ENCODE peak calls at places on chromosomes 2 and 18, in five cellular contexts. S, U, L, C and Y are unnamed samples.

GRCh38 chr2:146931109-146931508 is 913.7 kb upstream of the ACVR2A start:
- DNase-seq in S (no peak), L (no peak), C (no peak), U (no peak), Y (no peak)

GRCh38 chr2:112541315-112542122 is 746 bp upstream of the POLR1B start:
- DNase-seq in L (peak; percentile 89), C (peak; percentile 40), S (peak; percentile 67), U (no peak), Y (peak; percentile 29)

GRCh38 chr2:94872088-94872618 is 923 bp downstream of the TEKT4 start:
- DNase-seq in U (no peak), S (no peak), C (no peak), L (peak; percentile 62), Y (no peak)

GRCh38 chr2:109670556-109671411 is 56.6 kb downstream of the SOWAHC start:
- DNase-seq in C (no peak), S (no peak), L (no peak), U (no peak), Y (no peak)

GRCh38 chr2:45285791-45286390 is 276.6 kb upstream of the SIX2 start:
- DNase-seq in U (no peak), S (no peak), C (no peak), L (no peak), Y (no peak)

GRCh38 chr2:74532222-74532621 is 2.5 kb downstream of the HTRA2 start:
- DNase-seq in C (no peak), S (no peak), U (peak; percentile 56), L (no peak), Y (no peak)

GRCh38 chr2:120847700-120848321 is 112.1 kb downstream of the GLI2 start:
- DNase-seq in U (no peak), C (no peak), L (peak; percentile 48), S (no peak), Y (no peak)

GRCh38 chr2:113218283-113219091 is 44.7 kb downstream of the PSD4 start:
- DNase-seq in C (peak; percentile 84), S (peak; percentile 58), U (no peak), L (peak; percentile 85), Y (no peak)

GRCh38 chr2:26942543-26943295 is 27.7 kb upstream of the MAPRE3 start:
- DNase-seq in C (peak; percentile 47), S (peak; percentile 60), L (peak; percentile 80), U (peak; percentile 56), Y (no peak)

GRCh38 chr2:207513577-207514257 is 16.0 kb upstream of the CREB1 start:
- DNase-seq in U (no peak), S (no peak), C (no peak), L (no peak), Y (no peak)

GRCh38 chr2:172084734-172085459 is 410 bp upstream of the DLX1 start:
- DNase-seq in S (peak; percentile 82), C (no peak), L (no peak), U (no peak), Y (no peak)

GRCh38 chr2:217399288-217399687 is 539.4 kb upstream of the TNP1 start:
- DNase-seq in U (no peak), S (no peak), L (no peak), C (no peak), Y (no peak)
- H3K27ac ChIP-seq in U (no peak overlapping the region), S (no peak overlapping the region), L (no peak overlapping the region), C (no peak overlapping the region), Y (no peak overlapping the region)

DNA sequence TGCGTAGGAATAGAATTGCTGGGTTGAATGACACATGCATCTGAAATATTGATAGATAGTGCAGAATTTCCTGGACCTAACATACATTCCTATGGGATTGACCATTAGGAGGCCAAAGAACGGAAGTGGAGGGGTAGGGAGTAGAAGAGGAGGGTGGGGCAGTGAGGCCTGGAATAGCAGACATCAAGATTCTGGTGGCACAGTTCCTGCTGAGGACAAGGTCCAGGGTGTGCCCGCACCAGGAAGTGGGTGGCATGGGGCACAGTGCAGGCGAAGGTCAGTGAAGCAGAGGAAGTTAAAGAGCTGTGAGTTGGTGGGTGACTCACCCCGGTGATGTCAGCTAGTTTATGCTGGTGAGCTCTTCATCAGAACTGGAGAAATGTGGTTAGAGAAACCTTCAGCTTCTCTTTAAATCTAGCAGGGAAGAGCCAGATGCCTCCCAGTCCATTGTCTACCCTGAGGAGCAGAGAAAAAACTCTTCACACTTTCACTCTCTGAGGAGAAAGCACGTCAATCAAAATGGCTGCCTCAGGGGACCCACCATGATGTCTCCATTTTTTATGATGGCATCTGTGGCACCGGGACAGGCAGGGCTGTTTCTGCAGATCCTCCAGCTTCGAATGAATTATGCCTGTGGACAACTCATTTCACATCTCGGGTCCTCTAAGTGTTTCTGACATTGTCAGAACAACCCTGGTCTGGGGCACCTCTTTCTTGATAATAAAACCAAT is 55.9 kb upstream of the CTLA4 start:
- DNase-seq in S (peak; percentile 75), L (peak; percentile 88), C (no peak), U (peak; percentile 39), Y (peak; percentile 64)
- H3K4me1 ChIP-seq in S (peaks cover 24% of the 10 kb centered on the region), L (peaks cover 28% of the 10 kb centered on the region), C (no peaks in the 10 kb centered on the region), U (peaks cover 71% of the 10 kb centered on the region), Y (peaks cover 26% of the 10 kb centered on the region)

GRCh38 chr2:206232287-206233035 is 42.0 kb upstream of the ZDBF2 start:
- DNase-seq in L (no peak), S (no peak), C (no peak), U (no peak), Y (no peak)

GRCh38 chr2:206229642-206230041 is 44.8 kb upstream of the ZDBF2 start:
- DNase-seq in S (no peak), C (no peak), U (no peak), L (no peak), Y (no peak)

GRCh38 chr2:206230060-206230890 is 44.2 kb upstream of the ZDBF2 start:
- DNase-seq in L (no peak), S (no peak), U (no peak), C (no peak), Y (no peak)

GRCh38 chr2:206231669-206232286 is 42.7 kb upstream of the ZDBF2 start:
- DNase-seq in L (no peak), S (no peak), C (no peak), U (no peak), Y (no peak)
- H3K27ac ChIP-seq in L (no peak overlapping the region), S (no peak overlapping the region), C (no peak overlapping the region), U (no peak overlapping the region), Y (no peak overlapping the region)

GRCh38 chr2:181313845-181314244 is 143.3 kb upstream of the ITGA4 start:
- DNase-seq in U (no peak), S (no peak), L (no peak), C (no peak), Y (no peak)

GRCh38 chr2:181320638-181321037 is 136.5 kb upstream of the ITGA4 start:
- DNase-seq in S (no peak), C (no peak), L (no peak), U (no peak), Y (no peak)

GRCh38 chr2:181318504-181319280 is 138.5 kb upstream of the ITGA4 start:
- DNase-seq in U (no peak), C (no peak), L (no peak), S (no peak), Y (no peak)

GRCh38 chr2:181319291-181319690 is 137.9 kb upstream of the ITGA4 start:
- DNase-seq in U (no peak), S (no peak), C (no peak), L (no peak), Y (no peak)

DNA sequence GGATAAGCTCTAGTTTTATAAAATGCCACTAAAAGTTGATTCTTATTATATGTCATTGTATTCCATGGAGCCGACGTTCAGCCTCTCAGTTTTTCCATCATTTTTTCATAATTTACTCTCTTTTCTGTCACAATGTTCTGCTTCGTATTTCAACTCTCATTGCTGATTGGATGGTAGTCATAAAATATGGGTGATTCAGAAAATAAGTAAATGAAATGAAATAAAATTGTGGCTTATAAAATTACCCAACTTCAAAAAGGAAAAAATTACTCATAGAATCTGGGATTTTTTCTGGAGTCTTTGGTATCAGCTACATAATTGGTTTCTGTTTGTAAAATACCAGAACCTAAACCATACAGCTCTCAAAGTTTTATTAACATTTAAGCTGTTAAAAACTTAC is 139.7 kb upstream of the ITGA4 start:
- DNase-seq in U (no peak), C (no peak), S (no peak), L (no peak), Y (no peak)
- H3K4me1 ChIP-seq in U (peaks cover 29% of the 10 kb centered on the region), C (no peaks in the 10 kb centered on the region), S (no peaks in the 10 kb centered on the region), L (no peaks in the 10 kb centered on the region), Y (no peaks in the 10 kb centered on the region)

GRCh38 chr2:237980751-237981150 is 13.9 kb downstream of the UBE2F start:
- DNase-seq in S (no peak), L (no peak), U (no peak), C (no peak), Y (no peak)
- H3K27ac ChIP-seq in S (no peak overlapping the region), L (no peak overlapping the region), U (no peak overlapping the region), C (no peak overlapping the region), Y (no peak overlapping the region)

DNA sequence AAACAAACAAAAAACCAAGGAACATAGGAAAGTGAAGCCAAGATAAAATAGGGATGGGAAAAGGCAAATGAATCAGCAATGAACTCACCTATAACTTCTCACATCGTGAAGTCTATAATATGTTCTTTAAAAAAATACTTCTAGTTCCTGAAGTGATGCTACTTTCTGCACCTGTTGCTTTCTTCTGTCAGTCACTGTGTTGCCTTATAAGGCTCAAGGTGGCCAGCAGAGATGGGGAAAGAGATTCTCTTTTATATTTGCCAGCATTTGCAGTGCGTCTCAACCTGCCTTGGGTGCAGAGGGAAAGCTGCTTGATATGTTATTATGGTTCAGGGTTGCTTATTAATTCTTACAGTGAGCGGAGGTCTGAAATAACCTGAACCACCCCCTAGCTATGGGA is 14.0 kb downstream of the QPCT start:
- DNase-seq in C (no peak), S (no peak), L (no peak), U (no peak), Y (no peak)
- H3K4me1 ChIP-seq in C (no peaks in the 10 kb centered on the region), S (peaks cover 8% of the 10 kb centered on the region), L (no peaks in the 10 kb centered on the region), U (no peaks in the 10 kb centered on the region), Y (no peaks in the 10 kb centered on the region)

GRCh38 chr2:237501892-237502513 is 15.0 kb downstream of the MLPH start:
- DNase-seq in C (no peak), S (no peak), U (no peak), L (peak; percentile 67), Y (no peak)
- H3K27ac ChIP-seq in C (no peak overlapping the region), S (no peak overlapping the region), U (no peak overlapping the region), L (peak overlapping the region; percentile 55), Y (peak overlapping the region; percentile 26)

DNA sequence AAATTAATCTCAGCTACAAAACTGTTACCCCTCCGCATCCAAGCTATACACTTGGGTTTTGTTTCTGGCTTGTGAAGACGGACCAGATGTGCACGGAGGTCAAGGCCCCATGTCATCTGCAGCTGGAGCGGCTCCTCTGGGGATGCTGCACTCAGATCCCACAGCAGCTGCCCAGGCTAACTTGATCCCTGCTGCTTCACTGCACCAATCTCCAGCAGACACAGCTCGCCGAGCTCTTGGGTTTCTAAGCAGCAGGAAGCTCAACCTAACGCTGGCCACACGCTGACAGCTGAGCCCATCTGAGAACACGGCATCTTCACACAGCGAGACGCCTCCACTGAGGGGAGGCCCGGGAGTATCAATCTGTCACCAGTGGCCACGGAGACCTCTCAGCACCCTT is 67.4 kb downstream of the EMILIN2 start:
- DNase-seq in C (peak; percentile 14), S (peak; percentile 31), L (no peak), U (no peak), Y (no peak)
- H3K4me1 ChIP-seq in C (no peaks in the 10 kb centered on the region), S (no peaks in the 10 kb centered on the region), L (peaks cover 19% of the 10 kb centered on the region), U (peaks cover 7% of the 10 kb centered on the region), Y (peaks cover 3% of the 10 kb centered on the region)

DNA sequence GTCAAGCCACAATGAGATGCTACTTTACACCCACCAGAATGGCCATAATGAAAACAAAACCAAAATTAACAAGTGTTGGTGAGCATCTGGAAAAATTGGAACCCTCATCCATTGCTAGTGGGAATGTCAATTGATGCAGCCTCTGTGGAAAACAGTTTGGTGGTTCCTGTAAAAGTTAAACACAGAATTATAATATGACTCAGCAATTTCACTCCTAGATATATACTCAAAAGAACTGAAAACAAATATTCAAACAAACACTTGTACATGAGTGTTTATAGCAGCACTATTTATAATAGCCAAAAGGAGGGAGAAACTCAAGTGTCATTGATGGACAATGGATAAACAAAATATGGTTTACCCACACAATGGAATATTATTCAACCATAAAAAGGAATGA is 43.0 kb downstream of the INO80C start:
- DNase-seq in S (no peak), L (no peak), U (no peak), C (no peak), Y (no peak)
- H3K27ac ChIP-seq in S (no peak overlapping the region), L (no peak overlapping the region), U (no peak overlapping the region), C (no peak overlapping the region), Y (no peak overlapping the region)